ENCODE peak calls at places on chromosomes 13 and 19, in nine cellular contexts. One of them, this sample, is unnamed.

GRCh38 chr13:52428295-52428694 is 22.1 kb downstream of the VPS36 start:
- DNase-seq in HCEC 1CT: no peak
- DNase-seq in stimulated activated CD8-positive, alpha-beta memory T cell treated with anti-CD3 and anti-CD28 coated beads, Interleukin-2, amount 100 ng/mL, for 48 hours: no peak
- DNase-seq in CD4-positive, alpha-beta T cell: no peak
- DNase-seq in A172: peak; percentile 71
- DNase-seq in ureter: no peak
- DNase-seq in astrocyte: peak; percentile 80
- DNase-seq in KG1: no peak
- DNase-seq in ascending aorta: no peak
- DNase-seq in this sample: no peak

GRCh38 chr19:7550987-7551761 is 15.7 kb downstream of the PNPLA6 start:
- DNase-seq in HCEC 1CT: no peak
- DNase-seq in stimulated activated CD8-positive, alpha-beta memory T cell treated with anti-CD3 and anti-CD28 coated beads, Interleukin-2, amount 100 ng/mL, for 48 hours: no peak
- DNase-seq in CD4-positive, alpha-beta T cell: no peak
- DNase-seq in A172: no peak
- DNase-seq in ureter: peak; percentile 52
- DNase-seq in astrocyte: no peak
- DNase-seq in KG1: no peak
- DNase-seq in ascending aorta: no peak
- DNase-seq in this sample: peak; percentile 95

GRCh38 chr13:33761744-33762143 is 56.2 kb upstream of the RFC3 start:
- DNase-seq in HCEC 1CT: peak; percentile 19
- DNase-seq in stimulated activated CD8-positive, alpha-beta memory T cell treated with anti-CD3 and anti-CD28 coated beads, Interleukin-2, amount 100 ng/mL, for 48 hours: no peak
- DNase-seq in CD4-positive, alpha-beta T cell: no peak
- DNase-seq in A172: no peak
- DNase-seq in ureter: no peak
- DNase-seq in astrocyte: peak; percentile 8
- DNase-seq in KG1: no peak
- DNase-seq in ascending aorta: no peak
- DNase-seq in this sample: no peak

GRCh38 chr13:49635599-49636433 is 7.5 kb downstream of the ARL11 start:
- DNase-seq in HCEC 1CT: peak; percentile 15
- DNase-seq in stimulated activated CD8-positive, alpha-beta memory T cell treated with anti-CD3 and anti-CD28 coated beads, Interleukin-2, amount 100 ng/mL, for 48 hours: no peak
- DNase-seq in CD4-positive, alpha-beta T cell: peak; percentile 8
- DNase-seq in A172: no peak
- DNase-seq in ureter: no peak
- DNase-seq in astrocyte: peak; percentile 59
- DNase-seq in KG1: no peak
- DNase-seq in ascending aorta: no peak
- DNase-seq in this sample: no peak

GRCh38 chr13:68190826-68191225 is 960.7 kb upstream of the PCDH9 start:
- DNase-seq in HCEC 1CT: peak; percentile 35
- DNase-seq in stimulated activated CD8-positive, alpha-beta memory T cell treated with anti-CD3 and anti-CD28 coated beads, Interleukin-2, amount 100 ng/mL, for 48 hours: no peak
- DNase-seq in CD4-positive, alpha-beta T cell: no peak
- DNase-seq in A172: peak; percentile 85
- DNase-seq in ureter: no peak
- DNase-seq in astrocyte: peak; percentile 77
- DNase-seq in KG1: no peak
- DNase-seq in ascending aorta: no peak
- DNase-seq in this sample: no peak

GRCh38 chr19:47895165-47895782 is 9.2 kb upstream of the SULT2A1 start:
- DNase-seq in HCEC 1CT: no peak
- DNase-seq in stimulated activated CD8-positive, alpha-beta memory T cell treated with anti-CD3 and anti-CD28 coated beads, Interleukin-2, amount 100 ng/mL, for 48 hours: no peak
- DNase-seq in CD4-positive, alpha-beta T cell: no peak
- DNase-seq in A172: no peak
- DNase-seq in ureter: no peak
- DNase-seq in astrocyte: no peak
- DNase-seq in KG1: no peak
- DNase-seq in ascending aorta: no peak
- DNase-seq in this sample: no peak

GRCh38 chr13:64723735-64724134 is 2506.4 kb downstream of the PCDH9 start:
- DNase-seq in HCEC 1CT: no peak
- DNase-seq in stimulated activated CD8-positive, alpha-beta memory T cell treated with anti-CD3 and anti-CD28 coated beads, Interleukin-2, amount 100 ng/mL, for 48 hours: no peak
- DNase-seq in CD4-positive, alpha-beta T cell: no peak
- DNase-seq in A172: peak; percentile 95
- DNase-seq in ureter: no peak
- DNase-seq in astrocyte: peak; percentile 96
- DNase-seq in KG1: no peak
- DNase-seq in ascending aorta: no peak
- DNase-seq in this sample: no peak

GRCh38 chr19:58118979-58119733 is 21.1 kb upstream of the ZSCAN18 start:
- DNase-seq in HCEC 1CT: no peak
- DNase-seq in stimulated activated CD8-positive, alpha-beta memory T cell treated with anti-CD3 and anti-CD28 coated beads, Interleukin-2, amount 100 ng/mL, for 48 hours: no peak
- DNase-seq in CD4-positive, alpha-beta T cell: no peak
- DNase-seq in A172: no peak
- DNase-seq in ureter: no peak
- DNase-seq in astrocyte: no peak
- DNase-seq in KG1: no peak
- DNase-seq in ascending aorta: no peak
- DNase-seq in this sample: no peak

GRCh38 chr13:75656590-75656989 is 20.5 kb downstream of the LMO7 start:
- DNase-seq in HCEC 1CT: no peak
- DNase-seq in stimulated activated CD8-positive, alpha-beta memory T cell treated with anti-CD3 and anti-CD28 coated beads, Interleukin-2, amount 100 ng/mL, for 48 hours: no peak
- DNase-seq in CD4-positive, alpha-beta T cell: no peak
- DNase-seq in A172: peak; percentile 56
- DNase-seq in ureter: no peak
- DNase-seq in astrocyte: no peak
- DNase-seq in KG1: no peak
- DNase-seq in ascending aorta: no peak
- DNase-seq in this sample: no peak